ENCODE peak calls at places on chromosomes 6 and 20, in five cellular contexts. Q is endodermal cell, L is fibroblast of pulmonary artery, G is Calu3, R is left ventricle myocardium inferior. Y is an unnamed sample.

GRCh38 chr6:170165501-170166117 is 125.3 kb downstream of the DLL1 start:
- DNase-seq in Q (peak; percentile 42), R (no peak), L (no peak), G (no peak), Y (no peak)

GRCh38 chr6:107569456-107569855 is 79.5 kb downstream of the SOBP start:
- DNase-seq in G (no peak), R (no peak), Q (no peak), L (no peak), Y (no peak)

GRCh38 chr20:12581644-12582350 is 427.0 kb upstream of the SPTLC3 start:
- DNase-seq in R (no peak), Q (no peak), G (no peak), L (no peak), Y (no peak)

GRCh38 chr20:49877254-49877990 is 37.9 kb downstream of the SPATA2 start:
- DNase-seq in L (no peak), G (no peak), R (no peak), Q (peak; percentile 28), Y (no peak)

GRCh38 chr20:19122395-19122794 is 90.0 kb upstream of the SLC24A3 start:
- DNase-seq in L (no peak), Q (no peak), G (no peak), R (no peak), Y (no peak)

GRCh38 chr6:65707134-65707826 is at the start of gene EYS:
- DNase-seq in R (no peak), G (no peak), L (no peak), Q (no peak), Y (no peak)

GRCh38 chr6:119119989-119120388 is 41.5 kb upstream of the FAM184A start:
- DNase-seq in Q (no peak), L (peak; percentile 90), R (no peak), G (no peak), Y (no peak)

GRCh38 chr20:43710370-43711044 is 16.3 kb downstream of the GTSF1L start:
- DNase-seq in G (no peak), L (no peak), Q (no peak), R (no peak), Y (no peak)

GRCh38 chr20:59087829-59088433 is 45.3 kb upstream of the PRELID3B start:
- DNase-seq in L (peak; percentile 67), G (peak; percentile 93), R (peak; percentile 81), Q (peak; percentile 94), Y (peak; percentile 79)

GRCh38 chr20:13220194-13220856 is 749 bp upstream of the ISM1 start:
- DNase-seq in L (peak; percentile 26), R (peak; percentile 45), Q (peak; percentile 87), G (peak; percentile 32), Y (no peak)

GRCh38 chr20:31236953-31237352 is 20.5 kb upstream of the DEFB115 start:
- DNase-seq in G (no peak), Q (no peak), L (no peak), R (no peak), Y (no peak)

GRCh38 chr6:148502773-148503135 is 160.1 kb downstream of the SASH1 start:
- DNase-seq in Q (no peak), L (no peak), R (no peak), G (no peak), Y (no peak)

GRCh38 chr20:17762873-17763557 is 63.2 kb downstream of the BANF2 start:
- DNase-seq in Q (peak; percentile 68), R (no peak), G (no peak), L (no peak), Y (no peak)

GRCh38 chr20:48606841-48607543 is 220.8 kb downstream of the PREX1 start:
- DNase-seq in G (no peak), R (no peak), L (no peak), Q (no peak), Y (peak; percentile 12)

GRCh38 chr6:81793811-81794210 is 41.3 kb upstream of the TENT5A start:
- DNase-seq in R (no peak), L (peak; percentile 32), Q (no peak), G (no peak), Y (no peak)

GRCh38 chr6:27777126-27777525 is 135.1 kb downstream of the OR2B2 start:
- DNase-seq in G (no peak), Q (peak; percentile 55), L (no peak), R (no peak), Y (no peak)

GRCh38 chr6:35368038-35368887 is 25.9 kb downstream of the PPARD start:
- DNase-seq in Q (no peak), G (peak; percentile 20), L (peak; percentile 50), R (no peak), Y (no peak)

GRCh38 chr6:154367333-154367732 is 10.7 kb upstream of the IPCEF1 start:
- DNase-seq in R (no peak), Q (no peak), L (no peak), G (no peak), Y (no peak)

GRCh38 chr20:32296874-32297420 is 19.5 kb downstream of the KIF3B start:
- DNase-seq in Q (no peak), R (no peak), G (no peak), L (no peak), Y (no peak)

GRCh38 chr6:169976301-169977081 is 225.1 kb downstream of the ERMARD start:
- DNase-seq in R (no peak), G (no peak), Q (no peak), L (no peak), Y (peak; percentile 15)

GRCh38 chr6:32621372-32621771 is 15.8 kb upstream of the HLA-DQA1 start:
- DNase-seq in Q (no peak), R (no peak), L (no peak), G (no peak), Y (no peak)

GRCh38 chr20:25058797-25059486 is 1.0 kb upstream of the ACSS1 start:
- DNase-seq in Q (peak; percentile 57), G (no peak), L (peak; percentile 26), R (peak; percentile 56), Y (no peak)

GRCh38 chr20:61757678-61758555 is 307.8 kb downstream of the TAF4 start:
- DNase-seq in G (no peak), L (no peak), Q (peak; percentile 31), R (no peak), Y (no peak)

GRCh38 chr20:59731371-59731770 is 127.0 kb downstream of the PHACTR3 start:
- DNase-seq in L (no peak), R (no peak), Q (peak; percentile 2), G (no peak), Y (no peak)

GRCh38 chr6:17098007-17098406 is 3.8 kb upstream of the STMND1 start:
- DNase-seq in R (no peak), Q (no peak), L (no peak), G (no peak), Y (no peak)

GRCh38 chr6:17096657-17097056 is 5.2 kb upstream of the STMND1 start:
- DNase-seq in R (no peak), Q (no peak), L (no peak), G (no peak), Y (no peak)

GRCh38 chr6:17091122-17091521 is 10.7 kb upstream of the STMND1 start:
- DNase-seq in L (peak; percentile 33), G (no peak), Q (no peak), R (no peak), Y (no peak)

GRCh38 chr6:17096076-17096475 is 5.8 kb upstream of the STMND1 start:
- DNase-seq in Q (no peak), R (no peak), G (no peak), L (no peak), Y (no peak)

DNA sequence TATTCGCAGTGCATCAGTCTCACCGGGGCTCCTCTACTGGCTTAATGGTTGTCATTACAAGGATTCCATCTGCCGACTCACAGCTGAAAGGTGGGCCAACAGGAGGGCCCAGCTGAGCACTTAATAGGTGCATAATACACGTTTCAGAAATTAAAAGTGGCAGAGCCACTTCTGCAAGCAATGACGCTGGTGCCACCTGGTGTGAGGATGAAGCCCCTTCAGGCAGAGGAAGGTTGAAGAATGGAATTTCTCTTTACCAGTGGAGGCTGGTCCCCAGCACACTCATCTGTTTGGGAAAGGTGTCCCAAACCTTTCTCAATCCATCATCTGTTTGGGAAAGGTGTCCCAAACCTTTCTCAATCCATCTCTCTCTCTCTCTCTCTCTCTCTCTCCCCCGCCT is 8.2 kb upstream of the STMND1 start:
- DNase-seq in Q (peak; percentile 68), L (no peak), G (peak; percentile 30), R (no peak), Y (no peak)
- TF ChIP-seq CTCF in Q (peak; percentile 71), L (peak; percentile 13), G (no peak), R (no peak), Y (no peak)

GRCh38 chr6:90100059-90100665 is 196.5 kb downstream of the BACH2 start:
- DNase-seq in R (no peak), L (peak; percentile 7), G (no peak), Q (no peak), Y (no peak)

GRCh38 chr6:90096818-90097217 is 199.8 kb downstream of the BACH2 start:
- DNase-seq in L (no peak), R (no peak), G (no peak), Q (no peak), Y (no peak)

GRCh38 chr6:90097357-90097756 is 199.3 kb downstream of the BACH2 start:
- DNase-seq in L (peak; percentile 14), Q (no peak), G (no peak), R (no peak), Y (no peak)

GRCh38 chr6:90098637-90099036 is 198.0 kb downstream of the BACH2 start:
- DNase-seq in G (no peak), L (peak; percentile 31), R (peak; percentile 20), Q (no peak), Y (no peak)

DNA sequence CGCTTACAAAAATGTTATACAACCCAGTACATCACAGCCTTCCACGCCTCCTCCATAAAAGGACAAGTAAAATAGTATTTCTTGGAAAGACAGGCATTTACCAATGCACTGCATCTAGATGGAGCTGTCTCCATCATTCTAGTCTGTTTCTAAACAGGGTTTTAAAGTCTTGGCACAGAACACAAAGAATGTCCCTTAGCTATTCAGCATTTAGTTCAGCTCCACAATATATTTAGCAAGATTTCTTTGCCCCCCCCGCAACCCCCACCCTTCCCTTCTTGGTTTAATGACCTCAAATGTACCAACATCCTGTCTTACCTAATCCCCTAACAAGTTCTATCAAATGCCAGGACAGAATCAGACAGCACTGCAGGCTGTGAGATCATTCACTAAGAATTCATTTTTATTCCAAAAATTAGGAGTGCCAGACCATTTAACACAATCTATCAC is 198.6 kb downstream of the BACH2 start:
- DNase-seq in G (no peak), L (peak; percentile 91), Q (no peak), R (peak; percentile 66), Y (no peak)
- TF ChIP-seq CTCF in G (peak; percentile 16), L (peak; percentile 51), Q (peak; percentile 39), R (peak; percentile 48), Y (no peak)

DNA sequence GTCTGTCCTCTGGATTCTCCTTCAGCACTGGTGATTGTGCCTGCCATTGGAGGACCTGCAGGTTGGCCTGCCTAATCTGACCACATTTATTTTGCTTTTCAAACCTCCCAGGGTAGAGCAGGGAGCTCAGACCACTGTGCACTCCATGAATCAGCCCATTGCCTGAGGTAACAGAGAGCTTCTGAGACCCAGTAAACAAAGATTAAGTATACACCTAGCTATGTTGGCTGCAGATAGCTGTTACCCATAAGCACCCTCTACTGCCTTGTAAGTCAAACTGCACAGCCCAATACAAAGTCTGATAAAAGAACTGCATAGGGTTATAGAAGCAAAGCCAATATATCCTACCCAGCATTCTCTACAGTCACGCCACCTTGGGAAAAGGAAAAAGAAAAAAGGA is 338.7 kb downstream of the HTR1B start:
- DNase-seq in Q (no peak), G (no peak), L (peak; percentile 6), R (no peak), Y (no peak)
- TF ChIP-seq CTCF in Q (peak; percentile 50), G (no peak), L (no peak), R (no peak), Y (no peak)

DNA sequence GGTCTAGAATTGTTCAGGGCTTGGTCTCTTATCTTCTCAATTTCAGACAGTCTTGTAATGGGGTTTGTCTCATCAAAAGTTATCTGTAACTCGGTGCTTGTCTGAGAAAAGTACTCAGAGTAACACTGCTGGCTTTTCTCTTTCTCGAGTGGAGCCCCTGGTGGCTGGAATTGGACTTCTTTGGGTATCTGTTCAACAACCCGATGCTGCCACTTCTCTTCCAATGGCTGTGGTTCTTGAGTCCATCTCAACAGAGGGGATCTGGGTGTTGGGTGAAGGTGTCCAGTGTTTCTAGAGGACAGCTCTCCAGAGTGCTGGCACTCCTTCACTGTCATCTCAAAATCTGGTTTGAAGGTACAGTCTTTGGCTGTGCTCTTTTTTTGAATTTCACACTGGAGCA is 24.6 kb downstream of the DST start:
- DNase-seq in Q (peak; percentile 71), R (no peak), G (no peak), L (no peak), Y (no peak)
- TF ChIP-seq CTCF in Q (peak; percentile 65), R (no peak), G (no peak), L (peak; percentile 9), Y (no peak)

Y was measured in natural killer cell.